ENCODE peak calls at places on chromosomes 16 and 17, in four cellular contexts. E is body of pancreas, P is transverse colon, V is fibroblast of lung. T is an unnamed sample.

GRCh38 chr17:36610472-36610871 is 9.1 kb downstream of the MRM1 start:
- DNase-seq in P (no peak), E (no peak), V (no peak), T (no peak)

GRCh38 chr17:60610481-60610880 is 10.5 kb downstream of the PPM1D start:
- DNase-seq in E (no peak), V (peak; percentile 72), P (no peak), T (no peak)

GRCh38 chr17:21535686-21536085 is 156.6 kb upstream of the KCNJ18 start:
- DNase-seq in V (no peak), P (no peak), E (no peak), T (no peak)

GRCh38 chr17:50871369-50871768 is 5.2 kb upstream of the TOB1 start:
- DNase-seq in V (no peak), P (no peak), E (no peak), T (no peak)

GRCh38 chr17:41687828-41688640 is 651 bp upstream of the EIF1 start:
- DNase-seq in P (peak; percentile 73), E (peak; percentile 81), V (no peak), T (peak; percentile 54)

GRCh38 chr17:11487469-11487868 is 110.8 kb upstream of the DNAH9 start:
- DNase-seq in E (no peak), P (no peak), V (no peak), T (no peak)

GRCh38 chr16:85539629-85540291 is 73.4 kb upstream of the GSE1 start:
- DNase-seq in E (no peak), V (no peak), P (no peak), T (no peak)

GRCh38 chr16:11258553-11259287 is 2.7 kb upstream of the SOCS1 start:
- DNase-seq in P (peak; percentile 54), E (peak; percentile 81), V (peak; percentile 33), T (no peak)

GRCh38 chr17:40097931-40098845 is 2.2 kb downstream of the NR1D1 start:
- DNase-seq in V (peak; percentile 56), E (peak; percentile 89), P (peak; percentile 90), T (peak; percentile 54)

GRCh38 chr17:68387485-68387884 is 69.8 kb downstream of the WIPI1 start:
- DNase-seq in E (no peak), P (no peak), V (no peak), T (no peak)

DNA sequence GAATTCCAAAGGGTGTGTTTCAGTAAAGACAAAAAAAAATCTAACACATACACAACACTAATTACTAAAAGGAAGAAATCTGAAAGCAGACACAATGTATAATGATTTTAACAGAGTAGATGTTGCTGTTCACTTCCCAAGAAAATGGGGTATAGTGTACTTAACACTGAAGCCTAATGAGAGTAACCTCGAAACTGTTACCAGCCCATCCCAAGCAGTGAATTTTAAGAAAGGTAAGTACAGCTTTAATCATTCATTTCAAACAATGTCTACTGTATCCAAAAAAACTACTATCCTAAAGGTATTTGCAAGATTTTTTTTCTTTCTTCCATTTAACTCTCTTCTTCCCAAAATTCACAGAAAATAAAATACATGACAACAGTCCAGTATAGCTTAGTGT is 8.3 kb downstream of the GRB2 start:
- DNase-seq in E (no peak), P (no peak), V (no peak), T (no peak)
- H3K4me1 ChIP-seq in E (peaks cover 29% of the 10 kb centered on the region), P (peaks cover 34% of the 10 kb centered on the region), V (peaks cover 2% of the 10 kb centered on the region), T (peaks cover 3% of the 10 kb centered on the region)

DNA sequence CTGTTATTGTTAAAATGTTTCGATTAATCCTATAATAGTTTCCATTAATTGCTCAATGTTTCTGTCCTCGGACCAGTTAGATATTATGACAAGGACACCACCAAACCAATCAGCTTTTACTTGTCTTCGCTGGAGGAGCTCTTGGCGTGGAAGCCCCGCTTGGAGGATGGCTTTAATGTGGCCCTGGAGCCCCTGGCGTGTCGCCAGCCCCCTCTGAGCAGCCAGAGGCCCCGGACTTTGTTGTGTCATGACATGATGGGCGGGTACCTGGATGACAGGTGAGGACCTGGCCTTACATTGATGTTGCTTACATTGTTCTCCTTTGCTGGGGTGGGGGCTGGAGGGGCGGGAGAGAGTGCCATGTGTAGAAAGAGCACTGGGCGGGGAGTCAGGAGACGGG is 3.0 kb downstream of the ENGASE start:
- DNase-seq in E (no peak), V (no peak), P (no peak), T (no peak)
- H3K4me1 ChIP-seq in E (peaks cover 17% of the 10 kb centered on the region), V (no peaks in the 10 kb centered on the region), P (peaks cover 21% of the 10 kb centered on the region), T (peaks cover 9% of the 10 kb centered on the region)

DNA sequence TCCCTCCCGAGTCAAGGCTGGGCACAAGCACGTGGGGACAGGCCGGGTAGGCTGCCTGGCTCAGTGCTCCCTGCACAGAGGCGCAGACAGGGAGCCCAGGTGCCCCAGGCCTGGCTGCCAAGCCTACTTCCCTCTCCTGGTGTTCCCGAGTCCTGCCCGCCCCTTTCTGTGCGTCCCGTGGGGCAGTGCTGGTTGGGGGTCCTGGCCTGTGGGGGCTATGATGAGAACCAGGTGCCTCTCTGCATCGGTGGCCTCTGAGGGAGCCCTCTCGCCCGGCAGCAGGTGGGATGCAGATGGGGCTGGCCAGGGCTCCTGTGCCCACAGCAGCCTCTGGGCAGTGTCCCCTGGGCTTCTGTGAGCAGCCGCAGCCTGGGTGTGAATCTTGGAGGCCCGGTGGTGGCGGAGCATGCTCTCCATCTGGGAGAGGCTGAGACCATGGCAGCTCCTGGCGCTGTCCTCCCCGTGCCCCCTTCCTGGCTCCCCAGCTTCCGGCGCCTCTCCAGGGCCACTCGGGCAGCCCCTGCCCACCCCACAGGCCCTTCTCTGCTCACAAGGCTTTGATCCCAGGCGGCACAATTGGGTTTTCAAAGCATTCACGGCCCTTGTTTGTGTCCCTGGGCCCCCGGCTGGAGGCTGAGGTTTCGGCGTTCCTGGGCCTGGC is 7.2 kb downstream of the CENPX start:
- DNase-seq in V (no peak), E (no peak), P (no peak), T (no peak)
- H3K4me1 ChIP-seq in V (no peaks in the 10 kb centered on the region), E (peaks cover 25% of the 10 kb centered on the region), P (no peaks in the 10 kb centered on the region), T (no peaks in the 10 kb centered on the region)

GRCh38 chr17:59362811-59363205 is 31.4 kb downstream of the YPEL2 start:
- DNase-seq in E (no peak), P (no peak), V (no peak), T (no peak)

GRCh38 chr17:59366040-59366757 is 34.7 kb downstream of the YPEL2 start:
- DNase-seq in E (peak; percentile 57), V (no peak), P (no peak), T (no peak)

GRCh38 chr17:59365383-59365981 is 34.0 kb downstream of the YPEL2 start:
- DNase-seq in E (no peak), P (no peak), V (no peak), T (no peak)

GRCh38 chr17:59361386-59361785 is 29.9 kb downstream of the YPEL2 start:
- DNase-seq in E (no peak), V (peak; percentile 60), P (no peak), T (no peak)

GRCh38 chr17:59361916-59362810 is 30.7 kb downstream of the YPEL2 start:
- DNase-seq in P (no peak), E (no peak), V (peak; percentile 90), T (no peak)
- H3K4me1 ChIP-seq in P (peaks cover 39% of the 10 kb centered on the region), E (peaks cover 74% of the 10 kb centered on the region), V (peaks cover 30% of the 10 kb centered on the region), T (peaks cover 21% of the 10 kb centered on the region)

DNA sequence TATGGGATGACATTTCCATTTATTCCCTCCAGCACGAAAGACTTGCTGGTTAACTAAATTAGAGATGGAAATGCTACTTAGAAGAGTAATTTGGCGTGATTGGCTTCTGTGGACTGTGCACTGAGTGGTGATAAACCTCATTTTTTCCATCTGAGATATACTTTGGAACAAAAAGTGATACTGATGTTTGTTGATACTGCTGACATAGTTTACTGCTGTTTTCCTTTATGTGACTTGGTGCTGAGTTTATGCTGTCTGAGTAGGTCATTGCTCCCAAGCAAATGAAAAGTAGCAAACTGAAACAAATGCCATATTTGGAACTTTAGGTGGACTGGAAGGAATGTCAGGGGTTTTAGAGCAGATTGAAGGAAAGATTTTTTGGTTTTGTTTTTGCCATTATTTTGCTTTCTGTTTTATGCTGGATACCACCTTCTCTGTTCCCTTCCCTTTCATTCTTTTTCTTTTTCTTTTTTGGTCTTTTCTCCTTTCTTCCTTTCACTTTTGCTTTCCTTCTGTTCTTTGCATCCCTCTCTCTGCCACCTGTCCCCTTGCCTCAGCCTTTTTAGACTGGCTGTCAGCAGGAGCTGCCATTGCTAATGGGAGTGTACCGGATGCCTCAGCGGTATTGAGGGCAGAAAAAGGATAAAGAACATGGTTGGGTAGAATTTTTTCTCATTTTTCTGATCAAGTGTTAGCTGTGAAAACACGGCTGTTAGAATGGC is 41.8 kb downstream of the NUP93 start:
- DNase-seq in V (peak; percentile 37), P (no peak), E (no peak), T (no peak)
- H3K4me1 ChIP-seq in V (no peaks in the 10 kb centered on the region), P (no peaks in the 10 kb centered on the region), E (peaks cover 26% of the 10 kb centered on the region), T (peaks cover 41% of the 10 kb centered on the region)

GRCh38 chr17:17117923-17118322 is 75.7 kb downstream of the MPRIP start:
- DNase-seq in P (no peak), V (no peak), E (no peak), T (no peak)

GRCh38 chr17:17120294-17120693 is 78.0 kb downstream of the MPRIP start:
- DNase-seq in E (no peak), V (no peak), P (no peak), T (no peak)

GRCh38 chr17:17118399-17118798 is 76.1 kb downstream of the MPRIP start:
- DNase-seq in V (no peak), E (no peak), P (peak; percentile 37), T (no peak)

GRCh38 chr17:17119533-17119932 is 77.3 kb downstream of the MPRIP start:
- DNase-seq in P (peak; percentile 66), V (peak; percentile 76), E (peak; percentile 44), T (no peak)

GRCh38 chr17:17119106-17119505 is 76.8 kb downstream of the MPRIP start:
- DNase-seq in E (peak; percentile 67), P (peak; percentile 39), V (no peak), T (no peak)
- H3K4me1 ChIP-seq in E (peaks cover 55% of the 10 kb centered on the region), P (peaks cover 38% of the 10 kb centered on the region), V (peaks cover 18% of the 10 kb centered on the region), T (peaks cover 7% of the 10 kb centered on the region)

GRCh38 chr17:31310260-31310659 is 3.6 kb downstream of the EVI2B start:
- DNase-seq in E (no peak), V (no peak), P (no peak), T (no peak)
- H3K4me1 ChIP-seq in E (no peaks in the 10 kb centered on the region), V (no peaks in the 10 kb centered on the region), P (no peaks in the 10 kb centered on the region), T (no peaks in the 10 kb centered on the region)

DNA sequence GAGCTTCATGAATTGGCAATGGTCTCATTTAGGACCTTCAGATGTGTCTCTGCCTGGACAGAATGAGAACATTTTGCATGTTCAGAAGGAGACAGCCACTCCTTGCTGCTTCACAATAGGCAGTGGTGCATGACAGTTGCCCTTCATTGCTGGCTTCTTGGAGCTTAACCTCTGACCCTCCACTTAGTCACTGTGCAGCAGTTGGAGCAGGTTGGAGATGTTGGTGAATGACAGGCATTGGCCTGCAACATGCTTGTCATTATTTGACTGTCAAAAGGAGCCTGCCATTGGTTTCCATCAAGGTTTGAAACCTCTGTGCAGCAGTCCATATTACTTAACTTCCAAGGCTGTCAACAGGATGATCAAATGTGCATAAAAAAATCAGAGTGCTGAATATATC is 22.7 kb downstream of the FTO start:
- DNase-seq in E (no peak), V (no peak), P (no peak), T (no peak)
- H3K4me1 ChIP-seq in E (peaks cover 7% of the 10 kb centered on the region), V (peaks cover 4% of the 10 kb centered on the region), P (no peaks in the 10 kb centered on the region), T (no peaks in the 10 kb centered on the region)

T was measured in prostate gland.